ENCODE peak calls at places on chromosomes 13 and 19, in six cellular contexts. One of them, this sample, is unnamed.
A peak's percentile ranks its signal among the peaks of the same experiment; 100 is the strongest.

GRCh38 chr13:53200498-53201453 is 172.2 kb downstream of the OLFM4 start:
- DNase-seq in progenitor cell of endocrine pancreas: peak; percentile 73
- DNase-seq in WTC11: peak; percentile 90
- DNase-seq in DND-41: no peak
- DNase-seq in testis: peak; percentile 84
- DNase-seq in cardiac fibroblast: peak; percentile 3
- DNase-seq in this sample: peak; percentile 13

GRCh38 chr19:32642771-32643170 is 32.2 kb downstream of the ANKRD27 start:
- DNase-seq in WTC11: no peak
- DNase-seq in testis: no peak
- DNase-seq in cardiac fibroblast: no peak
- DNase-seq in DND-41: peak; percentile 76
- DNase-seq in progenitor cell of endocrine pancreas: no peak
- DNase-seq in this sample: peak; percentile 92

GRCh38 chr19:7953060-7953459 is 9.6 kb upstream of the TIMM44 start:
- DNase-seq in DND-41: no peak
- DNase-seq in progenitor cell of endocrine pancreas: no peak
- DNase-seq in WTC11: no peak
- DNase-seq in cardiac fibroblast: peak; percentile 50
- DNase-seq in testis: no peak
- DNase-seq in this sample: no peak

GRCh38 chr13:81540777-81541176 is 1199.9 kb upstream of the SPRY2 start:
- DNase-seq in WTC11: no peak
- DNase-seq in cardiac fibroblast: peak; percentile 6
- DNase-seq in progenitor cell of endocrine pancreas: no peak
- DNase-seq in testis: no peak
- DNase-seq in DND-41: no peak
- DNase-seq in this sample: no peak

GRCh38 chr13:59458908-59459579 is 704.7 kb downstream of the DIAPH3 start:
- DNase-seq in WTC11: no peak
- DNase-seq in progenitor cell of endocrine pancreas: no peak
- DNase-seq in DND-41: no peak
- DNase-seq in testis: no peak
- DNase-seq in cardiac fibroblast: peak; percentile 86
- DNase-seq in this sample: no peak

GRCh38 chr13:66969291-66969690 is 260.8 kb downstream of the PCDH9 start:
- DNase-seq in testis: no peak
- DNase-seq in WTC11: no peak
- DNase-seq in progenitor cell of endocrine pancreas: no peak
- DNase-seq in cardiac fibroblast: no peak
- DNase-seq in DND-41: no peak
- DNase-seq in this sample: no peak

GRCh38 chr19:38247126-38247525 is 9.0 kb downstream of the PPP1R14A start:
- DNase-seq in testis: no peak
- DNase-seq in WTC11: no peak
- DNase-seq in cardiac fibroblast: peak; percentile 60
- DNase-seq in progenitor cell of endocrine pancreas: no peak
- DNase-seq in DND-41: no peak
- DNase-seq in this sample: no peak

GRCh38 chr19:288911-289310 is 2.3 kb downstream of the PLPP2 start:
- DNase-seq in progenitor cell of endocrine pancreas: no peak
- DNase-seq in WTC11: no peak
- DNase-seq in DND-41: no peak
- DNase-seq in cardiac fibroblast: no peak
- DNase-seq in testis: peak; percentile 11
- DNase-seq in this sample: no peak

GRCh38 chr13:36297259-36297599 is 385 bp downstream of the CCDC169 start:
- DNase-seq in testis: no peak
- DNase-seq in progenitor cell of endocrine pancreas: no peak
- DNase-seq in DND-41: no peak
- DNase-seq in WTC11: no peak
- DNase-seq in cardiac fibroblast: peak; percentile 55
- DNase-seq in this sample: no peak

GRCh38 chr13:67369895-67370660 is 139.9 kb upstream of the PCDH9 start:
- DNase-seq in progenitor cell of endocrine pancreas: no peak
- DNase-seq in cardiac fibroblast: peak; percentile 98
- DNase-seq in DND-41: no peak
- DNase-seq in WTC11: no peak
- DNase-seq in testis: no peak
- DNase-seq in this sample: no peak

GRCh38 chr13:110276553-110276950 is 30.4 kb downstream of the COL4A1 start:
- DNase-seq in testis: no peak
- DNase-seq in cardiac fibroblast: no peak
- DNase-seq in WTC11: no peak
- DNase-seq in DND-41: no peak
- DNase-seq in progenitor cell of endocrine pancreas: no peak
- DNase-seq in this sample: no peak

GRCh38 chr19:57786286-57786685 is 16.8 kb downstream of the ZNF586 start:
- DNase-seq in DND-41: no peak
- DNase-seq in WTC11: no peak
- DNase-seq in testis: no peak
- DNase-seq in progenitor cell of endocrine pancreas: no peak
- DNase-seq in cardiac fibroblast: no peak
- DNase-seq in this sample: no peak

GRCh38 chr19:33988601-33989000 is 183.7 kb upstream of the LSM14A start:
- DNase-seq in cardiac fibroblast: peak; percentile 21
- DNase-seq in progenitor cell of endocrine pancreas: no peak
- DNase-seq in WTC11: no peak
- DNase-seq in testis: no peak
- DNase-seq in DND-41: no peak
- DNase-seq in this sample: no peak

GRCh38 chr13:94825507-94825906 is 113.2 kb upstream of the SOX21 start:
- DNase-seq in WTC11: peak; percentile 75
- DNase-seq in cardiac fibroblast: peak; percentile 20
- DNase-seq in progenitor cell of endocrine pancreas: no peak
- DNase-seq in testis: peak; percentile 70
- DNase-seq in DND-41: no peak
- DNase-seq in this sample: no peak

GRCh38 chr19:38062959-38063786 is 156.2 kb downstream of the SIPA1L3 start:
- DNase-seq in progenitor cell of endocrine pancreas: peak; percentile 69
- DNase-seq in DND-41: no peak
- DNase-seq in cardiac fibroblast: no peak
- DNase-seq in WTC11: no peak
- DNase-seq in testis: no peak
- DNase-seq in this sample: no peak

GRCh38 chr13:106568225-106569003 is 477 bp upstream of the ARGLU1 start:
- DNase-seq in WTC11: no peak
- DNase-seq in progenitor cell of endocrine pancreas: no peak
- DNase-seq in testis: no peak
- DNase-seq in DND-41: peak; percentile 14
- DNase-seq in cardiac fibroblast: no peak
- DNase-seq in this sample: peak; percentile 11

GRCh38 chr19:1041835-1042685 is 2.2 kb downstream of the ABCA7 start:
- DNase-seq in progenitor cell of endocrine pancreas: no peak
- DNase-seq in testis: no peak
- DNase-seq in DND-41: no peak
- DNase-seq in cardiac fibroblast: peak; percentile 50
- DNase-seq in WTC11: no peak
- DNase-seq in this sample: no peak

DNA sequence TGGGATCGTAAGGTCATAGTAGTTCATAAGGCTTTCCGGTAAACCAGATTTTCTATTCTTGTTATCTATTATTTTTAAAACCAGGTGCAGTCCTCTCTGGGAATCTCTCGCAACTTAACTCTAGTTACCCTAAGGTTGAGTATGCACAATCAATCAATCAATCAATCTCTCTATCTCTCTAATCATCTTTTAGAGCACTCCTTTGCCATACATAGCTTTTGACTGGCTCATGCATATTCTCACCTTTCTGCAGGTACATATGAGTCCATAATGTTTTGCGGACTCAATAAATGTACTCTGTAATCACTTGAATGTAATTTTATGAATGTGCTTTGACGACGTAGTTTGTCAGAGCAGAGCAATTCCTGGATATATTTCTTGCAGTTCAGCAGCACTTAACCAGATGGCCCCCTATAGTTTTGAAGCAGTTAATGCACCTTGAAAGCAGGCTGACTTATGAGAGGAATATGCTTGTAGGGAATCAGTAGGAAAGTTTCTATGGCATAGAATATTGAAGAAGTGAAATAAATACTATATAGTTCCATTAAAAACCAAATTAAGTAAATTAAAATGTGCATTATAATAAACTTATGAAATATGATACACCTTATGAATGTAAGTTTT is 524.7 kb downstream of the GPC5 start:
- DNase-seq in cardiac fibroblast: no peak
- DNase-seq in testis: no peak
- DNase-seq in DND-41: no peak
- DNase-seq in progenitor cell of endocrine pancreas: no peak
- DNase-seq in WTC11: no peak
- DNase-seq in this sample: no peak
- TF ChIP-seq CTCF in cardiac fibroblast: no peak
- TF ChIP-seq CTCF in testis: peak; percentile 22
- TF ChIP-seq CTCF in DND-41: no peak
- TF ChIP-seq CTCF in progenitor cell of endocrine pancreas: peak; percentile 52
- TF ChIP-seq CTCF in WTC11: no peak
- TF ChIP-seq CTCF in this sample: no peak

DNA sequence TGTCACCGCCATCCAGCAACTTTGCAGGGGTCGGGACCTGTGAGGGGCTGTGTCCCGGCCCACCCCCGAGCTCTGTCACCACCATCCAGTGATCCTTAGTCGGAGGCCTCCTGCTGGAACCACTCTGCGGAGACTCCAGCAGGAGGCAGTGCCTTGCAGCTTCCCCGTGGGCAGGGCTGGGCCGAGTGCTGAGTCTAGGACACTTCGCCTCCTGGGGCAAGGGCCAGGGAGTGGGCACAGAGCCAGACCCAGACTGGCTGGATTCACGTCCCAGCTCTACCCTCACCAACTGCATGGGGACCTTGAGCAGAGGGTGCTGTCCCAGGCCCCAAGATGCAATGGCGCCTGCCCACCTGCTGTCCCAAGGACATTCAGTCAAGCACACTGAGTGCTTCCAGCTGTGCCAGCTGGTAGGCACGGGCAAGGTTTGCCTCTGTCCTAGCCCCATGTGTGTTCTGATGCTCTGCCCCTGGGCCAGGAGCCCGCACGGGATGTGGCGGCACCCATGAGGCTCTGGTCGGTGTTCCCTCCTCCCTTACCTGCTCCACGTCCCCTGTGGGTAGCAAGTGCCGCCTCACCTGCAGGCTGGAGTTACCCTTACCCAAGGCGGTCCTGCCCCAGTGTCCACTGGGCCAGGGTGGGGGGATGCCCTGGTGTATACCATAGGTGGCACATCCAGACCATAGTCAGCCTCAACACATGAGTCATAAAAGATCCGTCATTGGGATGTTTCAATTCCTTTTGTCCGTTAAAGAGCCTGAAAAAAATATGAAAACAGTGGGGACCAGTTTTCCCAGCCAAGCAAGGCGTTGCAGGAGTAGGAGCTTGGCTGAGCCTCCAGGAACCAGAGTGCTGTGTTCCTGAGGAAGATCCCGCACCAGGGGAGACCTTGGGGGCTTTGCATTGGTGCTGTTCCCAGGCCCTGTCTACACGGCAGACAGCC is 7.4 kb downstream of the FZR1 start:
- DNase-seq in WTC11: no peak
- DNase-seq in progenitor cell of endocrine pancreas: no peak
- DNase-seq in DND-41: no peak
- DNase-seq in cardiac fibroblast: peak; percentile 25
- DNase-seq in testis: peak; percentile 55
- DNase-seq in this sample: no peak
- TF ChIP-seq CTCF in WTC11: no peak
- TF ChIP-seq CTCF in progenitor cell of endocrine pancreas: no peak
- TF ChIP-seq CTCF in DND-41: no peak
- TF ChIP-seq CTCF in cardiac fibroblast: no peak
- TF ChIP-seq CTCF in testis: no peak
- TF ChIP-seq CTCF in this sample: no peak

GRCh38 chr13:50099473-50099872 is 84.2 kb downstream of the KCNRG start:
- DNase-seq in WTC11: no peak
- DNase-seq in cardiac fibroblast: no peak
- DNase-seq in DND-41: no peak
- DNase-seq in progenitor cell of endocrine pancreas: no peak
- DNase-seq in testis: no peak
- DNase-seq in this sample: no peak
- TF ChIP-seq CTCF in WTC11: no peak
- TF ChIP-seq CTCF in cardiac fibroblast: no peak
- TF ChIP-seq CTCF in DND-41: no peak
- TF ChIP-seq CTCF in progenitor cell of endocrine pancreas: no peak
- TF ChIP-seq CTCF in testis: no peak
- TF ChIP-seq CTCF in this sample: no peak

DNA sequence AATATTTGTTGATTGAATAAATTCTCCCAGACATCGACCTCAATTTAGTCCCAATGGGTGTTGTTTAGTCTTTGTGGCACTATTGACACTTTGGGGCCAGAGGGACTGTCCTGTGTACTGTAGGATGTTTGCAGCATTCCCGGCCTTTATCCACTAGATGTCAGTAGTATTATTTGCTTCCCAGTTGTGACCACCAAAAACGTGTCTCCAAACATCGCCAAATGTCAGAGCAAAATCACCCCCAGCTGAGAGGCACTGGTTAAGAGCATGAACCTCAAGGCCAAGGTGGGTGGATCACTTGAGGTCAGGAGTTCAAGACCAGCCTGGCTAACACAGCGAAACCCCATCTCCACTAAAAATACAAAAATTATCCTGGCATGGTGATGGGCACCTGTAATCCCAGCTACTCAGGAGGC is 15.4 kb downstream of the NLRP12 start:
- DNase-seq in WTC11: peak; percentile 40
- DNase-seq in DND-41: no peak
- DNase-seq in cardiac fibroblast: peak; percentile 70
- DNase-seq in progenitor cell of endocrine pancreas: no peak
- DNase-seq in testis: no peak
- DNase-seq in this sample: no peak
- TF ChIP-seq CTCF in WTC11: no peak
- TF ChIP-seq CTCF in DND-41: peak; percentile 38
- TF ChIP-seq CTCF in cardiac fibroblast: peak; percentile 69
- TF ChIP-seq CTCF in progenitor cell of endocrine pancreas: peak; percentile 58
- TF ChIP-seq CTCF in testis: peak; percentile 12
- TF ChIP-seq CTCF in this sample: no peak

DNA sequence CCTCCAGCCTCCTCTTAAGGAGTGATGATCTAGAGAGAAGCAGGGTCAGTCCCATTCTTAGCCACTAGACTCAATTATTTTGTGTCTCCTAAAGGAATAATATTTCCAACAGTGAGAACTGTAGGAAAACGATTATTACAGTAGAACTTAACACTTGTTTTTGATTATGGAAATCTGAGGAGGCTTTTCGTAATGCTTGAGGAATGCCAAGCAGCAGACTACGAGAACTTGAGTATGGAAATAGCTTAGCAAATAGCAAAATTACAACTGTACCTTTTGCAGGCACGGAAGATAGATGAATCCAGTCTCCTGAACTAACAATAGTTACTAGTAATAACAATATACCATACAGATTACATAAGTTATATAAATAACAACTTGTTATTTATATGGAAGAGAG is 12.2 kb downstream of the BRD4 start:
- DNase-seq in WTC11: no peak
- DNase-seq in cardiac fibroblast: peak; percentile 53
- DNase-seq in testis: no peak
- DNase-seq in progenitor cell of endocrine pancreas: no peak
- DNase-seq in DND-41: no peak
- DNase-seq in this sample: no peak
- TF ChIP-seq CTCF in WTC11: no peak
- TF ChIP-seq CTCF in cardiac fibroblast: no peak
- TF ChIP-seq CTCF in testis: no peak
- TF ChIP-seq CTCF in progenitor cell of endocrine pancreas: no peak
- TF ChIP-seq CTCF in DND-41: no peak
- TF ChIP-seq CTCF in this sample: no peak

This sample was measured in activated CD8-positive, alpha-beta T cell treated with anti-CD3 and anti-CD28 coated beads for 36 hours.